ENCODE peak calls at places on chromosomes 16 and 17, in four cellular contexts. Z, S, E and Q are unnamed samples.

GRCh38 chr17:57586099-57586702 is 158.9 kb downstream of the CCDC182 start:
- DNase-seq in Z (no peak), S (no peak), E (no peak), Q (no peak)

GRCh38 chr17:82292251-82293154 is 19.0 kb upstream of the CSNK1D start:
- DNase-seq in Z (peak; percentile 95), S (peak; percentile 99), E (peak; percentile 94), Q (peak; percentile 92)

GRCh38 chr16:48559462-48560211 is 50.3 kb downstream of the N4BP1 start:
- DNase-seq in Z (no peak), S (no peak), E (no peak), Q (no peak)

GRCh38 chr17:27778193-27778592 is 22.1 kb downstream of the NOS2 start:
- DNase-seq in Z (no peak), S (no peak), E (no peak), Q (no peak)

GRCh38 chr17:61470530-61471136 is 18.4 kb downstream of the TBX4 start:
- DNase-seq in Z (no peak), S (no peak), E (no peak), Q (no peak)

GRCh38 chr16:11047057-11047456 is 102.7 kb downstream of the CLEC16A start:
- DNase-seq in Z (no peak), S (no peak), E (no peak), Q (no peak)

GRCh38 chr16:81394416-81394815 is 50.2 kb upstream of the CMIP start:
- DNase-seq in Z (no peak), S (no peak), E (no peak), Q (no peak)

GRCh38 chr17:45989759-45990158 is 9.3 kb upstream of the STH start:
- DNase-seq in Z (no peak), S (no peak), E (no peak), Q (no peak)

GRCh38 chr16:86222541-86222940 is 287.8 kb upstream of the FOXF1 start:
- DNase-seq in Z (no peak), S (no peak), E (no peak), Q (no peak)

GRCh38 chr17:44759096-44759915 is 518 bp downstream of the ADAM11 start:
- DNase-seq in Z (no peak), S (no peak), E (peak; percentile 39), Q (no peak)

GRCh38 chr17:17320911-17321220 is 17.7 kb downstream of the NT5M start:
- DNase-seq in Z (no peak), S (no peak), E (no peak), Q (no peak)

GRCh38 chr16:19001788-19002187 is 18.1 kb downstream of the TMC7 start:
- DNase-seq in Z (no peak), S (no peak), E (no peak), Q (no peak)

GRCh38 chr17:57892146-57892819 is 42.4 kb upstream of the MRPS23 start:
- DNase-seq in Z (no peak), S (peak; percentile 84), E (peak; percentile 86), Q (no peak)

GRCh38 chr16:26787924-26788323 is 278.8 kb upstream of the C16orf82 start:
- DNase-seq in Z (no peak), S (no peak), E (peak; percentile 47), Q (no peak)

GRCh38 chr17:51372345-51373004 is 112.1 kb downstream of the UTP18 start:
- DNase-seq in Z (peak; percentile 82), S (peak; percentile 72), E (peak; percentile 88), Q (no peak)

GRCh38 chr16:87410958-87411357 is 18.8 kb downstream of the MAP1LC3B start:
- DNase-seq in Z (no peak), S (no peak), E (no peak), Q (no peak)

GRCh38 chr16:7614022-7614795 is 281.6 kb downstream of the RBFOX1 start:
- DNase-seq in Z (no peak), S (peak; percentile 25), E (no peak), Q (no peak)

GRCh38 chr17:1239210-1239609 is 31.0 kb upstream of the BHLHA9 start:
- DNase-seq in Z (no peak), S (no peak), E (no peak), Q (no peak)

GRCh38 chr16:83940630-83941378 is 12.2 kb upstream of the OSGIN1 start:
- DNase-seq in Z (no peak), S (no peak), E (no peak), Q (no peak)

GRCh38 chr16:86886651-86887050 is 308.3 kb downstream of the FOXL1 start:
- DNase-seq in Z (no peak), S (no peak), E (no peak), Q (no peak)

GRCh38 chr16:56202036-56202435 is 10.7 kb downstream of the GNAO1 start:
- DNase-seq in Z (no peak), S (no peak), E (no peak), Q (no peak)

GRCh38 chr17:64048805-64049204 is 28.4 kb upstream of the ICAM2 start:
- DNase-seq in Z (no peak), S (no peak), E (no peak), Q (no peak)

GRCh38 chr17:82097187-82097918 is 683 bp downstream of the FASN start:
- DNase-seq in Z (no peak), S (no peak), E (peak; percentile 72), Q (no peak)

GRCh38 chr16:68756250-68757051 is 19.4 kb downstream of the CDH1 start:
- DNase-seq in Z (peak; percentile 94), S (no peak), E (no peak), Q (no peak)

GRCh38 chr17:68762911-68763310 is 161.7 kb upstream of the FAM20A start:
- DNase-seq in Z (no peak), S (no peak), E (no peak), Q (no peak)

GRCh38 chr17:68759002-68759342 is 157.8 kb upstream of the FAM20A start:
- DNase-seq in Z (no peak), S (peak; percentile 59), E (no peak), Q (no peak)

GRCh38 chr17:68760141-68760475 is 158.9 kb upstream of the FAM20A start:
- DNase-seq in Z (no peak), S (no peak), E (no peak), Q (no peak)

GRCh38 chr17:68763551-68763950 is 162.4 kb upstream of the FAM20A start:
- DNase-seq in Z (no peak), S (no peak), E (no peak), Q (no peak)

DNA sequence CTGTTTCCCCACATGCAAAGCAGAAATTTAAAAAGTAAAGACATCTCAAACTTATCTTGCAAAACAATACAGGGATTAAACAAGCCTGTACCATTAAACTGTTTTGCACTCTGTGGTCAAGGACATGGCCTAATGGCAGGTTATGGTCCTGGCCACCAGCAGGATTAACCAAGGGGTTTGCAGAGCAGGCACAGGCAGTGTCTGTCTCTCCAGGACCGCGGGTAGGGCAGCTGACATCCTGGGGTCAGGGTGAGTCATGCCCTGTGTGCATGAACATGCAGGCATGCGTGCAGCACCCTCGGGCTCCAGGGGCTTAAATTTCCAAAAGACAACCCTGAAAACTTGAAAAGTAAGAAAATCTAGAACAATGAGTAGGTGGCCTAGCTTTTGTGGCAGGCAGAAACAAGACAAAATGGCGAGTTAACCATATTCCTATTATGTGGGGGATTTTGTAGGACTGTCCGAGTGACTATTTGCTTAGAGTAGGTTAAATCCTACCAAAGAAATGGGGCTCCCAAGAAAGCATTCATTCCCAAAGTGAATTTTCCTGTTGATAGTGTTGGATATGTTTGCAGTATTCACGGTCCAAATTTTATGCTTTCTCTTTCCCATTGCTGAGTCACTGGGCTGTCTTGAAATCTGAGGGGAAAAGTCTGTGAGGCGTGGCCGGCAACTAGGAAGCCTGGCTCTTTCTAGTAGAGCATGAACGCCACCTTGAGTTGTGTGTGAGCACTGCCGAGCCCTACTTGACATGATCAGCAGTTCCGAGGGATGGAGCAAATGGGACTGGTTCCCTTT is 158.4 kb upstream of the FAM20A start:
- DNase-seq in Z (no peak), S (peak; percentile 91), E (peak; percentile 87), Q (peak; percentile 84)
- TF ChIP-seq ATF3 in Z (no peak), S (peak; percentile 93), E (peak; percentile 89), Q (no peak)

DNA sequence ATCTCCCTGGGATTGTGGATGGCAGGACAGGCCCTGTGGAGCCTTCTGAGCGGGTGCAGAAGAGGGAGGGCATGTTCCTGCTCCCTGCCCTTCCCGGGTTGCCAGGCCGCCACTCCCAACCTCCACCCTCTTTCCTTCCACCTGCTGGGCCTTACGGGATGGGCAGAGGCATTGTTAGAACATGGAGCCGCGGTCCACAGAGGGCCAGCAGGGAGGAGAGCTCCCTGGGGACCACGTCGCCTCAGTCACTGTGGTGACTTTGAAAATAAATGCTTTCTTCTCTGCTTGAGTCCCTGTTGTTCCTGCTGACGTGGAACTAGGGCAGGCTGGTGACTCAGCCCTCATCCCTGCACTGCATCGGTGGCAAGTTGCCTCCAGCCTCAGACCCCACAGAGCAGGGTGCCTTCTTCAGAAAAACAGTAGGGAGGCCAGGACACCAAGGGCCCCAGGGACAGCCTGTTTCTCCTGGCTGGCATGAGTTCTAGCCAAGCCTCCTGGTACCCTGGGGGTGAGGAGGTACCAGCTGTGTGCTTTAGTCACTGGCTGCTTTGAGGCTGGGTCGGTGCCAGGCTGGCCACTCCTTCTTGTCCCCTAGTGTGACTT is 224.9 kb downstream of the SEC14L1 start:
- DNase-seq in Z (no peak), S (no peak), E (no peak), Q (no peak)
- TF ChIP-seq CBX5 in Z (no peak), S (peak; percentile 26), E (no peak), Q (no peak)

GRCh38 chr17:62823111-62823895 is 15.2 kb upstream of the MARCHF10 start:
- DNase-seq in Z (no peak), S (no peak), E (no peak), Q (no peak)
- TF ChIP-seq ATF3 in Z (no peak), S (no peak), E (no peak), Q (no peak)

GRCh38 chr17:10114931-10115535 is 83.4 kb downstream of the GAS7 start:
- DNase-seq in Z (peak; percentile 13), S (no peak), E (no peak), Q (no peak)
- TF ChIP-seq CBX5 in Z (no peak), S (no peak), E (no peak), Q (no peak)

DNA sequence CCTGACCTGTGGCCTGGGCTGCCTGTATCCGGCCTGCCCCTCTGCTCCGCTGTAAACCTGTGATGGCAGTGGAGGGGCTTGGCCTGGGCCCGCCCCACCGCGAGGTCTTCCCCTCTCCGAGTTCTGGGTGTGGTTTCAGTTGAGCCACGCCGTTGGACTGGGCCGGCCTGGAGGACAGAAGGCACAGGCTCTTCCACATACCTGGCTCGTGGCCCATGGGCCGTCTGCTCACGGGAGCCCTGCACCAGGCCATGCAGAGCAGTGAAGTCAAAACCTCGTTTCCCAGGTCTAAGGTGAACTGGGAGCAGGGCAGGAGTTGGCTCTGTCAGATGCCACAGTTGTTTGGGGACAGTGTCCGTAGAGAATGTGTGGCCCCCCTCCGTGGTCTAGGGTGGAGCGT is 5.6 kb upstream of the RNPS1 start:
- DNase-seq in Z (no peak), S (no peak), E (no peak), Q (no peak)
- TF ChIP-seq ATF3 in Z (no peak), S (no peak), E (no peak), Q (no peak)